ENCODE peak calls at places on chromosomes 6 and 20, in five cellular contexts. M, F, J, Z and A are unnamed samples.

GRCh38 chr6:168052291-168052891 is 26.6 kb downstream of the FRMD1 start:
- DNase-seq in J (no peak), F (no peak), Z (no peak), M (no peak), A (no peak)

GRCh38 chr20:52972965-52973819 is 1.0 kb downstream of the TSHZ2 start:
- DNase-seq in J (peak), Z (no peak), M (peak), F (peak), A (peak)

GRCh38 chr6:139134817-139135577 is at the start of gene HECA:
- DNase-seq in M (peak), J (peak), F (peak), Z (peak), A (peak)

GRCh38 chr20:62754122-62754990 is 41.9 kb upstream of the MRGBP start:
- DNase-seq in F (no peak), J (no peak), M (peak), Z (peak), A (no peak)

GRCh38 chr6:67199425-67199824 is 1435.7 kb upstream of the ADGRB3 start:
- DNase-seq in J (no peak), F (no peak), M (no peak), Z (no peak), A (no peak)

GRCh38 chr20:39080326-39080725 is 118.2 kb downstream of the DHX35 start:
- DNase-seq in F (no peak), J (no peak), M (no peak), Z (no peak), A (no peak)

GRCh38 chr6:101090281-101090680 is 209.2 kb upstream of the ASCC3 start:
- DNase-seq in J (no peak), Z (no peak), F (no peak), M (no peak), A (no peak)

GRCh38 chr20:33894798-33895197 is 83.7 kb downstream of the CHMP4B start:
- DNase-seq in M (no peak), J (no peak), Z (no peak), F (no peak), A (no peak)

GRCh38 chr20:14481863-14482262 is 144.5 kb upstream of the FLRT3 start:
- DNase-seq in F (peak), J (no peak), Z (no peak), M (peak), A (no peak)

GRCh38 chr6:30743099-30744053 is 889 bp upstream of the FLOT1 start:
- DNase-seq in M (peak), F (no peak), J (peak), Z (peak), A (peak)

GRCh38 chr6:147768969-147769368 is 260.5 kb downstream of the SAMD5 start:
- DNase-seq in Z (no peak), M (no peak), J (no peak), F (no peak), A (no peak)

GRCh38 chr6:53793318-53793975 is 1.4 kb upstream of the LRRC1 start:
- DNase-seq in F (peak), Z (peak), M (peak), J (peak), A (peak)

GRCh38 chr6:74690365-74690764 is 515.5 kb downstream of the COL12A1 start:
- DNase-seq in Z (no peak), M (no peak), J (no peak), F (no peak), A (no peak)